ENCODE peak calls at places on chromosomes 5 and 9, in six cellular contexts. C is IMR-90, A is neuronal stem cell, P is mesenchymal stem cell, Z is H9, V is H1. F is an unnamed sample.
A peak's percentile ranks its signal among the peaks of the same experiment; 100 is the strongest.

GRCh38 chr5:104800440-104801048 is 1238.0 kb upstream of the NUDT12 start:
- DNase-seq in C (no peak), A (no peak), P (no peak), Z (peak; percentile 40), V (peak; percentile 2), F (peak; percentile 41)

GRCh38 chr5:50320131-50320749 is 120.8 kb downstream of the EMB start:
- DNase-seq in C (no peak), A (no peak), P (no peak), Z (no peak), V (no peak), F (no peak)

GRCh38 chr5:16493261-16493660 is 27.7 kb upstream of the ZNF622 start:
- DNase-seq in C (no peak), A (no peak), P (no peak), Z (no peak), V (no peak), F (peak; percentile 98)

GRCh38 chr5:66828046-66828550 is 231.9 kb downstream of the MAST4 start:
- DNase-seq in C (no peak), A (peak; percentile 4), P (no peak), Z (peak; percentile 45), V (no peak), F (no peak)

GRCh38 chr5:154351566-154351965 is 94.2 kb upstream of the SAP30L start:
- DNase-seq in C (no peak), A (no peak), P (no peak), Z (no peak), V (no peak), F (no peak)

GRCh38 chr5:13640270-13640669 is 304.2 kb downstream of the DNAH5 start:
- DNase-seq in C (no peak), A (no peak), P (no peak), Z (no peak), V (no peak), F (no peak)

GRCh38 chr5:63495225-63495624 is 467.0 kb downstream of the HTR1A start:
- DNase-seq in C (no peak), A (no peak), P (no peak), Z (no peak), V (no peak), F (no peak)

GRCh38 chr5:140966293-140967225 is at the start of gene PCDHAC2:
- DNase-seq in C (no peak), A (peak; percentile 51), P (peak; percentile 73), Z (peak; percentile 83), V (no peak), F (no peak)

GRCh38 chr9:106417685-106418084 is 445.3 kb upstream of the ZNF462 start:
- DNase-seq in C (no peak), A (no peak), P (no peak), Z (no peak), V (no peak), F (no peak)

GRCh38 chr5:75668988-75669760 is 48.1 kb downstream of the POC5 start:
- DNase-seq in C (peak; percentile 18), A (no peak), P (no peak), Z (no peak), V (no peak), F (peak; percentile 61)

GRCh38 chr5:98880151-98880550 is 48.7 kb downstream of the CHD1 start:
- DNase-seq in C (no peak), A (no peak), P (no peak), Z (no peak), V (no peak), F (peak; percentile 33)

GRCh38 chr9:21989440-21990189 is 4.6 kb downstream of the CDKN2A start:
- DNase-seq in C (no peak), A (no peak), P (no peak), Z (peak; percentile 57), V (no peak), F (no peak)

GRCh38 chr5:40511801-40512200 is 167.9 kb upstream of the PTGER4 start:
- DNase-seq in C (no peak), A (no peak), P (no peak), Z (no peak), V (no peak), F (no peak)

GRCh38 chr9:111287127-111287526 is 42.9 kb downstream of the OR2K2 start:
- DNase-seq in C (peak; percentile 82), A (no peak), P (peak; percentile 59), Z (no peak), V (no peak), F (peak; percentile 74)

GRCh38 chr5:14402424-14402823 is 179.2 kb upstream of the OTULINL start:
- DNase-seq in C (no peak), A (no peak), P (no peak), Z (no peak), V (no peak), F (no peak)

GRCh38 chr5:116887104-116887503 is 312.5 kb upstream of the SEMA6A start:
- DNase-seq in C (no peak), A (no peak), P (no peak), Z (no peak), V (no peak), F (no peak)

GRCh38 chr5:104024538-104024937 is 461.9 kb upstream of the NUDT12 start:
- DNase-seq in C (no peak), A (no peak), P (no peak), Z (no peak), V (no peak), F (no peak)

GRCh38 chr5:14143843-14144585 is 872 bp downstream of the TRIO start:
- DNase-seq in C (no peak), A (no peak), P (no peak), Z (peak; percentile 45), V (no peak), F (peak; percentile 42)

GRCh38 chr9:129278391-129279237 is 100.6 kb upstream of the IER5L start:
- DNase-seq in C (no peak), A (no peak), P (no peak), Z (peak; percentile 82), V (no peak), F (peak; percentile 81)

GRCh38 chr9:20689833-20690232 is 5.8 kb downstream of the FOCAD start:
- DNase-seq in C (no peak), A (no peak), P (no peak), Z (no peak), V (no peak), F (peak; percentile 30)

GRCh38 chr9:124290743-124291554 is 33.2 kb downstream of the NEK6 start:
- DNase-seq in C (no peak), A (no peak), P (peak; percentile 58), Z (no peak), V (no peak), F (no peak)

GRCh38 chr9:124293712-124294504 is 36.2 kb downstream of the NEK6 start:
- DNase-seq in C (no peak), A (no peak), P (peak; percentile 55), Z (no peak), V (no peak), F (no peak)

GRCh38 chr9:124290053-124290581 is 32.4 kb downstream of the NEK6 start:
- DNase-seq in C (no peak), A (no peak), P (no peak), Z (no peak), V (no peak), F (no peak)

GRCh38 chr9:124292696-124293593 is 35.2 kb downstream of the NEK6 start:
- DNase-seq in C (no peak), A (no peak), P (no peak), Z (no peak), V (no peak), F (no peak)

DNA sequence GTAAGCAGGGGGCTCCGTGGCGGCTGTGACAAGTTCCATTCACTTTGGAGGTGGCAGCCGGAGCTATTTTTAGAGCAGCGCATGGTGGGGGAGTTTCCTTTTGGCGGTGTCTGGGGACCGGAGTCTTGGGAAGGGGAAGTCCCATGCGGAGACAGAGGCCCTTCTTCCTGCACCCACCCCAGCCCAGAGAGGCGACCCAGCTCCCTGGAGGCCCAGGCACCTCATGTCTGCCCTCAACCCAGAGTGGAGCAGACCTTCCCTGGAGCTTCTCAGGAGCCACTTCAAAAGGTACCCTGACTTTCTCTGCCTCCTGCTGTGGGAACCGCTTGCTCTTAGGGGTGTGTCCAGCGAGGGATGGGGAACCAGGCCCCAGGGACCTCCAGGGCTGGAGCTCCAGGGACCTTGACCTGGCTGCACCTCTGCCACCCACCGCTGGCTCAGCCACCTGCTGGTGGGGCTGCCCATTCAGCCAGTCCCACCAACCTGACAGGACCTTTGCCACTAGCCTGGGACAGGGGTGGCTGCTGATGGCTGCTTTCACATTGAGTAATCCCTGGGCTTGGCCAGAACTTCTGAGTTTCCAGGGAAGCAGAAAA is 34.1 kb downstream of the NEK6 start:
- DNase-seq in C (no peak), A (no peak), P (peak; percentile 87), Z (no peak), V (no peak), F (no peak)
- H3K4ac ChIP-seq in C (peak overlapping the region; percentile 86), A (no peak overlapping the region), P (peak overlapping the region; percentile 92), Z (no peak overlapping the region), V (no peak overlapping the region), F (peak overlapping the region; percentile 3)

GRCh38 chr9:127765418-127765817 is 13.0 kb downstream of the SH2D3C start:
- DNase-seq in C (no peak), A (no peak), P (no peak), Z (no peak), V (no peak), F (peak; percentile 21)
- H2AK5ac ChIP-seq in C (no peak overlapping the region), A (peak overlapping the region; percentile 65), P (no peak overlapping the region), Z (no peak overlapping the region), V (no peak overlapping the region), F (no peak overlapping the region)

DNA sequence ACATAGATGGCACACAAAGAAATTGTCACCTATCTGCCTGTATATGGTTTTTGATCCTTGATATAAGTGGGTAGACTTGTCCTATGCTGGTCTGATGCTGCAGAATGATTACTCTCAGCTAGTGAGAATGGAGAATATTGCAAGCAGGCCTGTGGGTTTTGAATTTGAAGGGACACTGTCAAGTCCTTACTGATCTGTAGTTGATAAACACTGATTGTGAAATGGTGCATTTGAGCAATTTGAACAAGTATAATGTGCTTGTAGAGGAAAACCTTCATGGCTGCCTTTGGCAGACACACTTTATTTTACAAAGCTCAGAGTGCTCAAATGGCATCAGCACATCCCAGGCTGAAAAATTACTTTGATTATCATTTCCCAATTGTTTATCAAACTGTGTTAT is 9.3 kb downstream of the ENTREP1 start:
- DNase-seq in C (no peak), A (no peak), P (no peak), Z (no peak), V (no peak), F (no peak)
- H3K4ac ChIP-seq in C (no peak overlapping the region), A (no peak overlapping the region), P (no peak overlapping the region), Z (no peak overlapping the region), V (no peak overlapping the region), F (no peak overlapping the region)

GRCh38 chr5:171493646-171494393 is 74.4 kb downstream of the FGF18 start:
- DNase-seq in C (no peak), A (no peak), P (no peak), Z (no peak), V (no peak), F (no peak)
- H2AK5ac ChIP-seq in C (peak overlapping the region; percentile 72), A (peak overlapping the region; percentile 67), P (no peak overlapping the region), Z (no peak overlapping the region), V (peak overlapping the region; percentile 98), F (no peak overlapping the region)

F was measured in trophoblast cell.